ENCODE peak calls at places on chromosomes 4 and X, in nine cellular contexts. K is lower lobe of right lung, U is suprapubic skin, I is fibroblast of lung, H is lower leg skin, O is heart right ventricle, V is testis, B is astrocyte of the cerebellum, N is astrocyte. R is an unnamed sample.

GRCh38 chr4:167428172-167428571 is 193.9 kb upstream of the SPOCK3 start:
- DNase-seq in K (no peak), U (no peak), I (peak; percentile 2), H (no peak), O (no peak), V (no peak), B (peak; percentile 8), N (peak; percentile 2), R (peak; percentile 11)

GRCh38 chrX:133229361-133229760 is 11.2 kb upstream of the TFDP3 start:
- DNase-seq in K (no peak), U (no peak), I (peak; percentile 79), H (no peak), O (no peak), V (no peak), B (no peak), N (peak; percentile 72), R (no peak)

GRCh38 chrX:150984164-150984824 is 1.2 kb downstream of the HMGB3 start:
- DNase-seq in K (no peak), U (no peak), I (no peak), H (no peak), O (no peak), V (no peak), B (no peak), N (no peak), R (no peak)

GRCh38 chr4:44927361-44928061 is 201.2 kb upstream of the GNPDA2 start:
- DNase-seq in K (no peak), U (no peak), I (peak; percentile 2), H (no peak), O (no peak), V (no peak), B (peak; percentile 26), N (peak; percentile 1), R (peak; percentile 54)

GRCh38 chrX:137695405-137695804 is 129.5 kb downstream of the ZIC3 start:
- DNase-seq in K (no peak), U (no peak), I (no peak), H (no peak), O (no peak), V (no peak), B (no peak), N (no peak), R (no peak)

GRCh38 chrX:153433781-153434285 is 12.0 kb downstream of the TREX2 start:
- DNase-seq in K (no peak), U (no peak), I (no peak), H (no peak), O (no peak), V (no peak), B (no peak), N (no peak), R (no peak)

GRCh38 chr4:7660640-7661039 is 225.9 kb upstream of the PSAPL1 start:
- DNase-seq in K (peak; percentile 17), U (no peak), I (no peak), H (no peak), O (no peak), V (no peak), B (no peak), N (no peak), R (no peak)

GRCh38 chr4:182897601-182898478 is 19.3 kb downstream of the DCTD start:
- DNase-seq in K (peak; percentile 71), U (no peak), I (no peak), H (no peak), O (no peak), V (no peak), B (no peak), N (no peak), R (no peak)

GRCh38 chr4:78069309-78069708 is 12.2 kb downstream of the FRAS1 start:
- DNase-seq in K (no peak), U (no peak), I (no peak), H (no peak), O (no peak), V (no peak), B (no peak), N (no peak), R (no peak)

GRCh38 chr4:143262838-143263237 is 73.8 kb upstream of the GAB1 start:
- DNase-seq in K (no peak), U (no peak), I (no peak), H (no peak), O (no peak), V (no peak), B (no peak), N (no peak), R (no peak)

GRCh38 chr4:40865696-40866095 is 115.9 kb downstream of the NSUN7 start:
- DNase-seq in K (no peak), U (no peak), I (peak; percentile 52), H (no peak), O (no peak), V (no peak), B (no peak), N (peak; percentile 44), R (no peak)

GRCh38 chrX:85243761-85244410 is at the start of the genes SATL1 and ZNF711:
- DNase-seq in K (peak; percentile 46), U (peak; percentile 62), I (peak; percentile 73), H (peak; percentile 13), O (peak; percentile 20), V (peak; percentile 87), B (peak; percentile 54), N (peak; percentile 65), R (peak; percentile 45)

DNA sequence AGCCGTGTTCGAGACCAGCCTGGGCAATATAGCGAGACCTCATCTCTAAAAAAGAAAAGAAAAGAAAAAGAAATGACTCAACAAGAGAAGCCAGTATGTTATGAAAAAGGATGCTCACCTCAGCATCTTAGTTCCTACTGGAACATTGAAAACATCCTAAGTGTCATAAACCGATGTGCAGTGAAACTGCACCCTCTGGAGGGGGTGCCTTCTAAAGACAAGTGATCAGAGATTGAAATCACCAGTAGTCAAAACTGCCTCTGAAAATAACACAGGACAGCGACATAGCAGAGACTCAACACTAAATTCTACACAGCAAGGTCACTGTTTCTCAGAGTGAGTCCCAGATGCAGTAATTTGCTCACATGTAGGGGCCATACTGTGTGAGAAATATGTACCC is 28.0 kb upstream of the ATP6AP2 start:
- DNase-seq in K (no peak), U (no peak), I (no peak), H (no peak), O (no peak), V (no peak), B (no peak), N (no peak), R (peak; percentile 6)
- TF ChIP-seq CTCF in K (peak; percentile 14), U (no peak), I (peak; percentile 21), H (no peak), O (peak; percentile 25), V (no peak), B (peak; percentile 37), N (no peak), R (peak; percentile 7)

DNA sequence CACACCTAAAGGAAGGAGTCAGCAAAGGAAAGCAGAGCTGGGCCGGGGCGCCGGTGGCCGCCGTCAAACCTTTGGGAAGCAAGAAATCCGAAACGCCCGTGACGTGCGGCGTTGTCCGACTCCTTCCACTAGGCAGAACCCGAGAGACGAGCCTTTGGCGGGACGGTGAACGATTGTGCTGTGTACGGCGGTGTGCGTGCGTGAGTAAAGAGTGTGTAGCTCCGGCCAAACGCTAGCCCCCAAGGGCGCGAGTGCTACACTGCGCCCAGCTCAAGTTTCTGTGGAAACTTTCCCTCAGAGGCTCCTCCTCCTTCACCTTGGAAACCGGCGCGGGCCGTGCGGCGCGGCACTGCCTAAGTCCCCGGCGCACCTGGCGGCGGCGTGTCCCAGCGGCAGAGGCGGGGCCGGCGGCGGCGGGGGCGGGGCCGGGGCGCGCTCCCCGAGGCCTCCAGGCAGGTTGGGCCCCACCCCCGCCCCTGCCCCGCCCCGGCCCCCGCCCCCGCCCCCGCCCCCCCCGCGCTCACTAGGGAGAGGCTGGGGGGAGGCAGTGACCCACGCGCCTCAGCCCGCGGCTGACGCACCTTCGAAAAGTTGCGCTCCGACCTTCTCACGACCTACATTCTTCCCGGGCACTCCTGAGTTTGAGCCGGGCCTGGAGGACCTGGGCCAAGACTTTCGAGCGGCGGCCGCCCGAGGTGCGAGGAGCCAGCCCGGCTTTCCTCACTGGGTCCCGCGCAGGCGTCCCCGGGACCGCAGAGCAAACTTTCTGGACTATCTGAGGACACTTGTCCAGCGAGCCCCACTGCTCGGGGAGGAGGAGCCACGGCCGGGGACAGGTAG is at the start of gene FHIP1A:
- DNase-seq in K (peak; percentile 90), U (peak; percentile 85), I (peak; percentile 73), H (peak; percentile 70), O (peak; percentile 73), V (peak; percentile 87), B (peak; percentile 46), N (peak; percentile 72), R (peak; percentile 51)
- H3K4me3 ChIP-seq in K (peak within 1 kb of the TSS; percentile 59), U (peak within 1 kb of the TSS; percentile 58), I (peak within 1 kb of the TSS; percentile 58), H (peak within 1 kb of the TSS; percentile 51), O (peak within 1 kb of the TSS; percentile 61), V (peak within 1 kb of the TSS; percentile 59), B (peak within 1 kb of the TSS; percentile 59), N (peak within 1 kb of the TSS; percentile 64), R (peak within 1 kb of the TSS; percentile 56)

GRCh38 chr4:108337923-108338322 is 169.2 kb upstream of the LEF1 start:
- DNase-seq in K (no peak), U (no peak), I (peak; percentile 80), H (no peak), O (no peak), V (no peak), B (no peak), N (peak; percentile 76), R (no peak)

GRCh38 chr4:108345862-108346530 is 177.3 kb upstream of the LEF1 start:
- DNase-seq in K (no peak), U (no peak), I (peak; percentile 94), H (no peak), O (no peak), V (no peak), B (peak; percentile 64), N (peak; percentile 92), R (no peak)

DNA sequence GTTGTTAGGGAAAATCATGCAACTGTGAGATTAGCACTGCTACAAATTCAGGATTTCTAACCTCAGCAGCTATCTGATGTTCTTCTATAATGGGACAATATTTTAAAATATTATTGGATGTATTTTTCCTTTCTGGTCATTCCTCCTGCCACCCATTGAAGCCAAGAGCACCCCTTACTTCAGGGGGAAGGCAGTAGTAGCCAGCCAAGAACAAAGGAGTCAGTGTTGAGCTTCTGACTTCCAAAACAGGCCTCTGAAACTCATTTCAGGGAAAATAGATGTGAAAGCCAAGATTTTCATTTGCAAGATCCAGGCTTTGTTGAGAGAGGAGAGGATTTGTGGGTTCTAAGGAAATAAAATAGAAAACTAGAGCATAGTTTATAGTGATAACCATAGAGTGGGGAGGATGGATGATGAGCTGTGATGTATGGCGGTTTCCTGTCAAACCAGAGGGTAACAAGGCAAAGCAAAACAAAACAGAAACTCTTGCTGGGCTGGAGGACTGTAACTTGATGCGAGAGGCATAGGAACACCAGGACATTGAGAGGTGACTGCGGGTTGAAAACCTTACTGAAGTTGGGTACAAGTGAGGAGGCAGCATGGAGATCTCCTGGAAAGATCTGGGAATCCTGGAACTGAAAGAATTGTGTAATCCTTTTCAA is 173.7 kb upstream of the LEF1 start:
- DNase-seq in K (no peak), U (no peak), I (no peak), H (no peak), O (no peak), V (no peak), B (no peak), N (no peak), R (no peak)
- TF ChIP-seq CTCF in K (no peak), U (no peak), I (no peak), H (no peak), O (no peak), V (no peak), B (no peak), N (no peak), R (no peak)

DNA sequence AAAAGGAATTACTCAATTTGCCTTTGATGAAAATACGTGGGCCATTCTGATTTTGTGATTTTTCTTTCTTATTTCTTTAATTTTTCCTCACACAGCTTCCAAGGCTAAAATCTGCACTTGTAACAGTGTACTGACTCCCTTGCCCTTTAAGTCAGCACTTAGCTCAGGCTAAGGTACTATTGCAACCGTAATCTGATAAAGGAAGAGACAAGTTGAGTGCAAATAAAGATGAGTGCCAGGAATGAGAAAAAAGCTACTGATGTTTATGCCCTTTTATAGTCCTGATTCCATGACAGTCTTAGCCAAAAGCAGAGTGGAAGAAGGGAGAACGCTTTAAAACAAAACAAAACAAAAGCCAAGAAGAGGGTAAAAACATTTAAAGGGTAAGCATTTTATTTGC is 6.0 kb downstream of the DMD start:
- DNase-seq in K (no peak), U (no peak), I (no peak), H (no peak), O (no peak), V (no peak), B (no peak), N (no peak), R (no peak)
- H3K4me3 ChIP-seq in K (peak overlapping the region; percentile 23), U (no peak overlapping the region), I (peak overlapping the region; percentile 10), H (no peak overlapping the region), O (peak overlapping the region; percentile 22), V (no peak overlapping the region), B (no peak overlapping the region), N (no peak overlapping the region), R (no peak overlapping the region)